ENCODE peak calls at places on chromosomes 6 and 20, in nine cellular contexts. M, R, G, V, D, F, C, W and K are unnamed samples.

GRCh38 chr6:88750936-88751335 is 212.5 kb downstream of the RNGTT start:
- DNase-seq in C (no peak), V (no peak), M (no peak), F (no peak), D (no peak), R (no peak), G (no peak), W (no peak), K (no peak)

GRCh38 chr6:89834884-89835792 is 5.5 kb downstream of the CASP8AP2 start:
- DNase-seq in V (no peak), F (no peak), R (no peak), C (no peak), G (no peak), M (no peak), D (no peak), W (no peak), K (no peak)

GRCh38 chr20:62010551-62011402 is 54.9 kb downstream of the TAF4 start:
- DNase-seq in F (peak), G (no peak), D (no peak), V (peak), C (peak), W (no peak), M (peak), R (peak), K (peak)

GRCh38 chr6:158999154-158999668 is 791 bp downstream of the RSPH3 start:
- DNase-seq in F (no peak), C (no peak), V (no peak), G (no peak), W (peak), R (peak), D (peak), M (no peak), K (no peak)

GRCh38 chr6:42400031-42400760 is 51.5 kb downstream of the TRERF1 start:
- DNase-seq in D (no peak), M (no peak), G (no peak), V (no peak), C (no peak), F (no peak), W (no peak), R (no peak), K (no peak)

GRCh38 chr6:85355816-85356215 is 94.1 kb upstream of the NT5E start:
- DNase-seq in D (no peak), V (no peak), M (no peak), G (no peak), W (no peak), R (no peak), C (no peak), F (no peak), K (no peak)

GRCh38 chr6:15969236-15969778 is 159.6 kb upstream of the MYLIP start:
- DNase-seq in M (no peak), F (no peak), W (no peak), D (no peak), V (no peak), R (no peak), C (no peak), G (no peak), K (no peak)

GRCh38 chr6:136123464-136123863 is 126.6 kb downstream of the MTFR2 start:
- DNase-seq in W (no peak), F (no peak), R (no peak), G (no peak), D (no peak), C (no peak), V (no peak), M (no peak), K (no peak)

GRCh38 chr20:51799586-51799985 is 2.7 kb downstream of the SALL4 start:
- DNase-seq in F (no peak), R (no peak), G (no peak), V (no peak), D (no peak), W (no peak), C (no peak), M (no peak), K (no peak)

GRCh38 chr6:10873374-10873773 is 8.5 kb downstream of the GCM2 start:
- DNase-seq in V (no peak), D (no peak), F (no peak), C (no peak), R (no peak), W (no peak), M (no peak), G (no peak), K (no peak)

GRCh38 chr6:105733556-105734162 is 330.8 kb upstream of the PREP start:
- DNase-seq in M (peak), V (no peak), G (no peak), F (no peak), W (no peak), C (no peak), D (no peak), R (no peak), K (no peak)

GRCh38 chr6:25835442-25836283 is 3.8 kb upstream of the SLC17A1 start:
- DNase-seq in D (no peak), W (no peak), F (no peak), G (no peak), V (no peak), R (no peak), C (peak), M (no peak), K (no peak)

GRCh38 chr20:34404803-34405202 is 41.7 kb downstream of the ITCH start:
- DNase-seq in R (no peak), V (no peak), G (no peak), C (no peak), F (no peak), W (no peak), D (no peak), M (no peak), K (no peak)

GRCh38 chr6:31615748-31616147 is 714 bp downstream of the AIF1 start:
- DNase-seq in M (no peak), W (no peak), V (no peak), G (peak), D (no peak), R (no peak), F (no peak), C (no peak), K (no peak)

GRCh38 chr6:46221221-46221793 is 50.5 kb upstream of the ENPP5 start:
- DNase-seq in G (no peak), F (peak), V (peak), M (peak), D (peak), C (peak), R (no peak), W (no peak), K (peak)

GRCh38 chr20:59720013-59720412 is 115.7 kb downstream of the PHACTR3 start:
- DNase-seq in W (no peak), G (no peak), D (no peak), V (no peak), F (no peak), C (no peak), M (no peak), R (no peak), K (no peak)

GRCh38 chr20:31607640-31608255 is 2.7 kb downstream of the ID1 start:
- DNase-seq in R (no peak), W (no peak), M (no peak), C (no peak), V (no peak), F (no peak), G (peak), D (no peak), K (no peak)

GRCh38 chr6:112337209-112337638 is 9.9 kb upstream of the RFPL4B start:
- DNase-seq in G (no peak), V (peak), D (peak), R (peak), M (peak), C (peak), F (peak), W (no peak), K (peak)

GRCh38 chr20:41245086-41245707 is 72.3 kb downstream of the ZHX3 start:
- DNase-seq in W (no peak), D (no peak), R (no peak), M (no peak), G (no peak), F (no peak), V (no peak), C (no peak), K (no peak)